ENCODE peak calls at places on chromosomes 6 and 20, in seven cellular contexts. K, I, R, Y, F, O and T are unnamed samples.

GRCh38 chr6:108942556-108943492 is 94.6 kb downstream of the ARMC2 start:
- DNase-seq in Y (no peak), I (no peak), K (peak), O (no peak), R (no peak), F (no peak), T (no peak)

GRCh38 chr20:30599990-30600389 is 657.5 kb upstream of the DEFB115 start:
- DNase-seq in F (no peak), O (no peak), I (no peak), Y (no peak), R (no peak), K (no peak), T (no peak)

GRCh38 chr6:52352239-52353008 is 9.5 kb upstream of the PAQR8 start:
- DNase-seq in I (peak), Y (peak), R (no peak), F (peak), K (no peak), O (peak), T (peak)

GRCh38 chr20:59751075-59751711 is 146.9 kb downstream of the PHACTR3 start:
- DNase-seq in R (peak), F (peak), I (no peak), Y (peak), O (no peak), K (peak), T (peak)

GRCh38 chr6:101232946-101233345 is 160.6 kb upstream of the GRIK2 start:
- DNase-seq in K (no peak), Y (no peak), O (no peak), R (no peak), F (no peak), I (no peak), T (no peak)

GRCh38 chr6:127786109-127786508 is 114.7 kb downstream of the THEMIS start:
- DNase-seq in F (peak), I (no peak), Y (no peak), K (no peak), O (no peak), R (no peak), T (peak)

GRCh38 chr6:35388772-35389352 is 46.5 kb downstream of the PPARD start:
- DNase-seq in R (no peak), Y (no peak), I (no peak), O (no peak), F (no peak), K (no peak), T (no peak)

GRCh38 chr6:92942549-92942948 is 476.8 kb downstream of the EPHA7 start:
- DNase-seq in I (no peak), O (no peak), R (no peak), Y (no peak), F (no peak), K (no peak), T (no peak)

GRCh38 chr6:72287801-72288200 is 334.1 kb upstream of the KCNQ5 start:
- DNase-seq in Y (no peak), K (no peak), F (no peak), O (no peak), R (no peak), I (no peak), T (peak)

GRCh38 chr6:25056130-25056529 is 120.4 kb upstream of the RIPOR2 start:
- DNase-seq in R (no peak), I (no peak), F (no peak), O (no peak), K (no peak), Y (peak), T (no peak)

GRCh38 chr20:45995213-45996097 is 13.3 kb upstream of the MMP9 start:
- DNase-seq in Y (peak), R (no peak), F (no peak), K (no peak), I (no peak), O (peak), T (no peak)

GRCh38 chr6:151690768-151691562 is 116.5 kb upstream of the ESR1 start:
- DNase-seq in F (peak), O (no peak), R (no peak), Y (no peak), I (no peak), K (no peak), T (no peak)

GRCh38 chr20:43541214-43541613 is 17.6 kb upstream of the SGK2 start:
- DNase-seq in K (no peak), I (peak), F (peak), R (no peak), O (peak), Y (no peak), T (peak)

GRCh38 chr6:86780923-86781322 is 156.4 kb upstream of the HTR1E start:
- DNase-seq in K (no peak), Y (no peak), R (no peak), O (no peak), I (no peak), F (no peak), T (no peak)

GRCh38 chr20:58010186-58010585 is 218.3 kb downstream of the ANKRD60 start:
- DNase-seq in O (no peak), R (no peak), Y (no peak), F (no peak), K (no peak), I (no peak), T (no peak)